ENCODE peak calls at places on chromosomes 12 and 14, in seven cellular contexts. One of them, this sample, is unnamed.

GRCh38 chr12:27083861-27084271 is 1.5 kb upstream of the C12orf71 start:
- DNase-seq in AG04450: peak
- DNase-seq in CD4-positive, alpha-beta T cell: no peak
- DNase-seq in epithelial cell of esophagus: peak
- DNase-seq in GM10248: no peak
- DNase-seq in body of pancreas: no peak
- DNase-seq in K562: no peak
- DNase-seq in this sample: no peak

GRCh38 chr12:116199160-116199559 is 78.3 kb downstream of the MED13L start:
- DNase-seq in AG04450: no peak
- DNase-seq in CD4-positive, alpha-beta T cell: no peak
- DNase-seq in epithelial cell of esophagus: no peak
- DNase-seq in GM10248: no peak
- DNase-seq in body of pancreas: no peak
- DNase-seq in K562: no peak
- DNase-seq in this sample: no peak

GRCh38 chr14:61619494-61619893 is 75.8 kb upstream of the HIF1A start:
- DNase-seq in AG04450: no peak
- DNase-seq in CD4-positive, alpha-beta T cell: no peak
- DNase-seq in epithelial cell of esophagus: no peak
- DNase-seq in GM10248: no peak
- DNase-seq in body of pancreas: no peak
- DNase-seq in K562: no peak
- DNase-seq in this sample: no peak

GRCh38 chr14:67973415-67973814 is 153.8 kb downstream of the RAD51B start:
- DNase-seq in AG04450: no peak
- DNase-seq in CD4-positive, alpha-beta T cell: no peak
- DNase-seq in epithelial cell of esophagus: no peak
- DNase-seq in GM10248: no peak
- DNase-seq in body of pancreas: no peak
- DNase-seq in K562: no peak
- DNase-seq in this sample: no peak

GRCh38 chr12:132717531-132718387 is 7.1 kb downstream of the PGAM5 start:
- DNase-seq in AG04450: no peak
- DNase-seq in CD4-positive, alpha-beta T cell: no peak
- DNase-seq in epithelial cell of esophagus: no peak
- DNase-seq in GM10248: no peak
- DNase-seq in body of pancreas: no peak
- DNase-seq in K562: no peak
- DNase-seq in this sample: no peak

GRCh38 chr14:37056473-37056872 is 115.9 kb downstream of the SLC25A21 start:
- DNase-seq in AG04450: peak
- DNase-seq in CD4-positive, alpha-beta T cell: no peak
- DNase-seq in epithelial cell of esophagus: peak
- DNase-seq in GM10248: no peak
- DNase-seq in body of pancreas: no peak
- DNase-seq in K562: peak
- DNase-seq in this sample: peak

GRCh38 chr12:15171015-15171646 is 50.1 kb downstream of the RERG start:
- DNase-seq in AG04450: no peak
- DNase-seq in CD4-positive, alpha-beta T cell: no peak
- DNase-seq in epithelial cell of esophagus: no peak
- DNase-seq in GM10248: no peak
- DNase-seq in body of pancreas: no peak
- DNase-seq in K562: no peak
- DNase-seq in this sample: no peak

GRCh38 chr14:31205681-31206535 is 1.7 kb downstream of the HECTD1 start:
- DNase-seq in AG04450: peak
- DNase-seq in CD4-positive, alpha-beta T cell: no peak
- DNase-seq in epithelial cell of esophagus: peak
- DNase-seq in GM10248: no peak
- DNase-seq in body of pancreas: no peak
- DNase-seq in K562: peak
- DNase-seq in this sample: peak

GRCh38 chr12:1083888-1084262 is 92.9 kb downstream of the ERC1 start:
- DNase-seq in AG04450: peak
- DNase-seq in CD4-positive, alpha-beta T cell: no peak
- DNase-seq in epithelial cell of esophagus: no peak
- DNase-seq in GM10248: no peak
- DNase-seq in body of pancreas: peak
- DNase-seq in K562: no peak
- DNase-seq in this sample: no peak

GRCh38 chr12:988616-989015 is 2.4 kb upstream of the ERC1 start:
- DNase-seq in AG04450: no peak
- DNase-seq in CD4-positive, alpha-beta T cell: no peak
- DNase-seq in epithelial cell of esophagus: no peak
- DNase-seq in GM10248: no peak
- DNase-seq in body of pancreas: no peak
- DNase-seq in K562: no peak
- DNase-seq in this sample: peak

GRCh38 chr14:51527073-51527472 is 124.6 kb upstream of the FRMD6 start:
- DNase-seq in AG04450: peak
- DNase-seq in CD4-positive, alpha-beta T cell: no peak
- DNase-seq in epithelial cell of esophagus: no peak
- DNase-seq in GM10248: no peak
- DNase-seq in body of pancreas: no peak
- DNase-seq in K562: no peak
- DNase-seq in this sample: peak

GRCh38 chr12:124747426-124748161 is 116.1 kb downstream of the SCARB1 start:
- DNase-seq in AG04450: no peak
- DNase-seq in CD4-positive, alpha-beta T cell: no peak
- DNase-seq in epithelial cell of esophagus: peak
- DNase-seq in GM10248: no peak
- DNase-seq in body of pancreas: no peak
- DNase-seq in K562: no peak
- DNase-seq in this sample: peak

GRCh38 chr14:80364274-80364673 is 153.0 kb upstream of the DIO2 start:
- DNase-seq in AG04450: no peak
- DNase-seq in CD4-positive, alpha-beta T cell: no peak
- DNase-seq in epithelial cell of esophagus: peak
- DNase-seq in GM10248: peak
- DNase-seq in body of pancreas: no peak
- DNase-seq in K562: peak
- DNase-seq in this sample: peak

DNA sequence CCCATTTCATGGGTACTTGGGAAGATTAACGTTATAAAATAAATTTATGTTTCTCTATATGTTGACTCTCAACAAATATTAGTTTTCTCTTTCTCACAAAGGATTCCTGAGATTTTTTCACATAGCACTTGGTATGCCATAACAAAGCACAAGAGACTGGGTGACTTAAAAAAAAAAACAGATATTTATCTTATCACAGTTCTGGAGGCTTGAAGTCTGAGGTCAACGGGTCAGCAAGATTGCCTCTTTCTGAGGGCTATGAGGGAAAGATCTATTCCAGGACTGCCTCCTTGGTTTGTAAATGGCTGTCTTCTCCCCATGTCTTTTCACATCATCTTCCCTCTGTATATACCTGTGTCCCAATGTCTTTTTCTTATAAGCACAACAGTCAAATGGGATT is 153.5 kb upstream of the DIO2 start:
- DNase-seq in AG04450: no peak
- DNase-seq in CD4-positive, alpha-beta T cell: no peak
- DNase-seq in epithelial cell of esophagus: no peak
- DNase-seq in GM10248: no peak
- DNase-seq in body of pancreas: no peak
- DNase-seq in K562: no peak
- DNase-seq in this sample: no peak
- TF ChIP-seq CTCF in AG04450: no peak
- TF ChIP-seq CTCF in CD4-positive, alpha-beta T cell: no peak
- TF ChIP-seq CTCF in epithelial cell of esophagus: no peak
- TF ChIP-seq CTCF in GM10248: no peak
- TF ChIP-seq CTCF in body of pancreas: no peak
- TF ChIP-seq CTCF in K562: no peak
- TF ChIP-seq CTCF in this sample: no peak

DNA sequence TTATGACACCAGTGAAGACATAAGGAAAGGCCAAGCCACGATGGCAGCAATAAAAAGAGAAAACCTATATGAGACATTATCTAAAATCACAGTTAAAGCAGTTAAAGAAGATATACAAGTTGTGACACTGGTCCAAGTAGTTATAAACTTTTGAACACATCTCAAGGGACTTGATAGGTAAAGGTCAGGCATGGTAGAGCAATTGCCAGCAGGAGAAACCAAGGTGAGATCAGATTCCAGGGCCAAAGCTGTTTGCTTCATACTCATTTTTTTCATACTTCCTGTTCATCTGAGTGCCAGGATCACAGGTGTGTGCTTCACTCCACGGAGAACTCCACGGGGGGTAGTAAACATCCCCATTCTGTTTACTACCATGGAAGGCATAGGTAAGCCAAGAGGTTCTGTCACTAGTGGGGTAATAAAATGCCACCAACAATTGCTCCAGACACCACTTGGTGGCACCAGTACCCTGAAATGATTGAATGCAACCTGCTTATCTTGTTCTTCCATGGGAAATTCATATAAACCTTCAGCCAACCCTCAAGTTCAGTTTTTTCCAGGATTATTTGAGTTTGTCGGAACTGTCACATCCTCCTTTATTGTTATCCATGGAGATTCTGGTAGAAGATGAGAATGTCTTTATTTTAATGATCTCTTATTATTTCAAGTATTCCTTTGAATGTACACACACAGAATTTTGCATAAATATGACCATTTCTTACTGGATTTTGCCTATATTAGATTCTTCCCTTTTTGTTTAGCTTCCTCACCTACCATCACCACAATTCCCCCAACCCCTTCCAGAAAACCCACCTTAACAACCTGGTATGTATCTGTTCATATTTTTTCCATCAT is 59.2 kb upstream of the TSPAN8 start:
- DNase-seq in AG04450: no peak
- DNase-seq in CD4-positive, alpha-beta T cell: no peak
- DNase-seq in epithelial cell of esophagus: peak
- DNase-seq in GM10248: no peak
- DNase-seq in body of pancreas: peak
- DNase-seq in K562: peak
- DNase-seq in this sample: peak
- TF ChIP-seq CTCF in AG04450: peak
- TF ChIP-seq CTCF in CD4-positive, alpha-beta T cell: peak
- TF ChIP-seq CTCF in epithelial cell of esophagus: peak
- TF ChIP-seq CTCF in GM10248: no peak
- TF ChIP-seq CTCF in body of pancreas: peak
- TF ChIP-seq CTCF in K562: peak
- TF ChIP-seq CTCF in this sample: peak

GRCh38 chr12:57182918-57183575 is 33.5 kb upstream of the NXPH4 start:
- DNase-seq in AG04450: peak
- DNase-seq in CD4-positive, alpha-beta T cell: peak
- DNase-seq in epithelial cell of esophagus: peak
- DNase-seq in GM10248: peak
- DNase-seq in body of pancreas: peak
- DNase-seq in K562: peak
- DNase-seq in this sample: peak
- TF ChIP-seq CTCF in AG04450: peak
- TF ChIP-seq CTCF in CD4-positive, alpha-beta T cell: peak
- TF ChIP-seq CTCF in epithelial cell of esophagus: peak
- TF ChIP-seq CTCF in GM10248: peak
- TF ChIP-seq CTCF in body of pancreas: peak
- TF ChIP-seq CTCF in K562: peak
- TF ChIP-seq CTCF in this sample: peak

GRCh38 chr12:57543666-57544065 is 3.3 kb downstream of the DCTN2 start:
- DNase-seq in AG04450: no peak
- DNase-seq in CD4-positive, alpha-beta T cell: no peak
- DNase-seq in epithelial cell of esophagus: no peak
- DNase-seq in GM10248: no peak
- DNase-seq in body of pancreas: no peak
- DNase-seq in K562: no peak
- DNase-seq in this sample: no peak

GRCh38 chr12:57548488-57548887 is 1.4 kb upstream of the KIF5A start:
- DNase-seq in AG04450: no peak
- DNase-seq in CD4-positive, alpha-beta T cell: no peak
- DNase-seq in epithelial cell of esophagus: no peak
- DNase-seq in GM10248: no peak
- DNase-seq in body of pancreas: no peak
- DNase-seq in K562: peak
- DNase-seq in this sample: no peak

GRCh38 chr12:57546438-57547365 is at the start of gene DCTN2:
- DNase-seq in AG04450: peak
- DNase-seq in CD4-positive, alpha-beta T cell: peak
- DNase-seq in epithelial cell of esophagus: peak
- DNase-seq in GM10248: peak
- DNase-seq in body of pancreas: peak
- DNase-seq in K562: peak
- DNase-seq in this sample: peak

GRCh38 chr12:57547366-57548315 is 649 bp upstream of the DCTN2 start:
- DNase-seq in AG04450: no peak
- DNase-seq in CD4-positive, alpha-beta T cell: no peak
- DNase-seq in epithelial cell of esophagus: no peak
- DNase-seq in GM10248: no peak
- DNase-seq in body of pancreas: no peak
- DNase-seq in K562: no peak
- DNase-seq in this sample: no peak

DNA sequence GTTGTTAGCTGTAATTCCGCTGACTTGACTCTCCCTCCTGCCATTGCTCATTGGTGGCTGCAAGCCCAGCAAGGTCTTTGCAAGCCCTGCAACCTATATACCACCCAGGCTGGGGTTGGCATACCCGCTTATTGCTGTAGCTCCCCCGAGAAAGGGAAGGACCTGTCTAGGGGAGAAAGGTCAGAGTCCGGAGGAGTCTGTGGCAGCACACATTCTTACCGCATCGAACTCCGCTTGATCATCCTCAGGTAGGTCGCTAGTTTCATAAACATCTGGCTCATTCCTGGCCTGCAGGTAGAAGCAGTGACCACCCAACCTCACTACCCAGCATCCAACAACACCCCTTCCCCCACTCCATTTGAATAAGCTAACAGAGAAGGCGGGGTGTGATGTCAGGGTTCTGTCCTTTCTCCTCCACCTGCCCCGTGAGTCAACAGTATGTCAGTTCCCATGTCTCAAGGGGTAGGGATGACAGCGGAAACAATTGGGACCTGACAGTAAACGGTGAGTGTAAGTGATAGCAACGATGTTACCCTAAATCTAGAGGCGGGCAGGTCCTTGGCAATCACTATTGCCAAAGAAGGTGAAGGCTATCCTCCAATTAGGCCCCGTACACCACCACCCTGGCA is 1.1 kb downstream of the DCTN2 start:
- DNase-seq in AG04450: no peak
- DNase-seq in CD4-positive, alpha-beta T cell: no peak
- DNase-seq in epithelial cell of esophagus: peak
- DNase-seq in GM10248: no peak
- DNase-seq in body of pancreas: no peak
- DNase-seq in K562: peak
- DNase-seq in this sample: no peak
- TF ChIP-seq CTCF in AG04450: no peak
- TF ChIP-seq CTCF in CD4-positive, alpha-beta T cell: no peak
- TF ChIP-seq CTCF in epithelial cell of esophagus: no peak
- TF ChIP-seq CTCF in GM10248: no peak
- TF ChIP-seq CTCF in body of pancreas: no peak
- TF ChIP-seq CTCF in K562: no peak
- TF ChIP-seq CTCF in this sample: no peak